ENCODE peak calls at places on chromosomes 5 and 9, in seven cellular contexts. V is IMR-90, P is trophoblast cell, K is neuronal stem cell, E is mesenchymal stem cell, M is mesendoderm, C is H1. G is an unnamed sample.

GRCh38 chr9:137300607-137301085 is 1.4 kb downstream of the NRARP start:
- DNase-seq in V (peak; percentile 20), P (no peak), K (peak; percentile 70), E (peak; percentile 90), M (peak; percentile 74), C (peak; percentile 58), G (peak; percentile 68)

GRCh38 chr5:42951169-42951846 is 88.8 kb downstream of the ANXA2R start:
- DNase-seq in V (peak; percentile 43), P (peak; percentile 5), K (no peak), E (no peak), M (no peak), C (no peak), G (no peak)

GRCh38 chr9:74645007-74645639 is 148.0 kb downstream of the RORB start:
- DNase-seq in V (no peak), P (peak; percentile 52), K (peak; percentile 18), E (peak; percentile 5), M (peak; percentile 36), C (no peak), G (no peak)

GRCh38 chr5:73454379-73455036 is 5.9 kb upstream of the FOXD1 start:
- DNase-seq in V (peak; percentile 62), P (peak; percentile 84), K (no peak), E (peak; percentile 67), M (peak; percentile 95), C (peak; percentile 86), G (peak; percentile 88)

GRCh38 chr5:165405340-165405739 is 1899.9 kb downstream of the MAT2B start:
- DNase-seq in V (no peak), P (no peak), K (no peak), E (no peak), M (no peak), C (no peak), G (no peak)

GRCh38 chr5:150113047-150113744 is 26.8 kb upstream of the CSF1R start:
- DNase-seq in V (no peak), P (peak; percentile 96), K (no peak), E (no peak), M (peak; percentile 75), C (peak; percentile 52), G (peak; percentile 66)

GRCh38 chr9:16180546-16180945 is 627.7 kb downstream of the CCDC171 start:
- DNase-seq in V (peak; percentile 51), P (peak; percentile 80), K (no peak), E (peak; percentile 53), M (peak; percentile 71), C (no peak), G (no peak)

GRCh38 chr9:123399803-123400378 is 43.9 kb downstream of the CRB2 start:
- DNase-seq in V (no peak), P (peak; percentile 37), K (no peak), E (no peak), M (peak; percentile 51), C (peak; percentile 93), G (peak; percentile 63)

GRCh38 chr5:59367791-59368394 is 525.6 kb downstream of the PDE4D start:
- DNase-seq in V (peak; percentile 66), P (peak; percentile 67), K (peak; percentile 52), E (peak; percentile 73), M (peak; percentile 78), C (no peak), G (peak; percentile 56)

GRCh38 chr5:68656936-68657857 is 436.6 kb upstream of the SLC30A5 start:
- DNase-seq in V (no peak), P (peak; percentile 66), K (no peak), E (no peak), M (peak; percentile 88), C (no peak), G (peak; percentile 51)

GRCh38 chr5:151811593-151812321 is 40.0 kb downstream of the G3BP1 start:
- DNase-seq in V (peak; percentile 53), P (no peak), K (no peak), E (peak; percentile 22), M (no peak), C (no peak), G (no peak)

GRCh38 chr5:150644058-150644457 is 3.6 kb downstream of the SYNPO start:
- DNase-seq in V (no peak), P (peak; percentile 59), K (no peak), E (no peak), M (peak; percentile 94), C (no peak), G (no peak)

GRCh38 chr5:42930934-42931333 is 109.2 kb downstream of the ANXA2R start:
- DNase-seq in V (peak; percentile 18), P (no peak), K (no peak), E (no peak), M (no peak), C (no peak), G (no peak)

GRCh38 chr5:136087961-136088871 is 44.4 kb upstream of the SMAD5 start:
- DNase-seq in V (peak; percentile 36), P (no peak), K (no peak), E (no peak), M (no peak), C (peak; percentile 32), G (no peak)

GRCh38 chr9:135479469-135480052 is at the start of gene PPP1R26:
- DNase-seq in V (no peak), P (no peak), K (peak; percentile 31), E (no peak), M (no peak), C (no peak), G (no peak)

GRCh38 chr5:34913072-34913471 is 2.2 kb downstream of the RAD1 start:
- DNase-seq in V (peak; percentile 82), P (peak; percentile 52), K (no peak), E (no peak), M (no peak), C (no peak), G (no peak)

GRCh38 chr9:116687074-116687761 is at the start of gene TRIM32:
- DNase-seq in V (peak; percentile 81), P (peak; percentile 91), K (peak; percentile 87), E (peak; percentile 89), M (peak; percentile 94), C (peak; percentile 99), G (peak; percentile 95)

GRCh38 chr5:2213121-2213730 is 330.5 kb upstream of the IRX4 start:
- DNase-seq in V (no peak), P (no peak), K (no peak), E (no peak), M (no peak), C (no peak), G (no peak)

GRCh38 chr5:2212481-2212880 is 329.8 kb upstream of the IRX4 start:
- DNase-seq in V (no peak), P (no peak), K (no peak), E (no peak), M (no peak), C (no peak), G (no peak)

GRCh38 chr5:2217219-2217618 is 334.5 kb upstream of the IRX4 start:
- DNase-seq in V (no peak), P (no peak), K (no peak), E (no peak), M (no peak), C (no peak), G (no peak)

GRCh38 chr5:2219149-2219776 is 336.5 kb upstream of the IRX4 start:
- DNase-seq in V (no peak), P (no peak), K (no peak), E (no peak), M (no peak), C (no peak), G (no peak)

GRCh38 chr5:2215059-2215458 is 332.3 kb upstream of the IRX4 start:
- DNase-seq in V (no peak), P (no peak), K (no peak), E (no peak), M (no peak), C (no peak), G (no peak)
- H3K79me1 ChIP-seq in V (no peaks in the 10 kb centered on the region), P (no peaks in the 10 kb centered on the region), K (no peaks in the 10 kb centered on the region), E (no peaks in the 10 kb centered on the region), M (no peaks in the 10 kb centered on the region), C (no peaks in the 10 kb centered on the region), G (no peaks in the 10 kb centered on the region)

GRCh38 chr5:78655731-78656130 is 7.2 kb upstream of the LHFPL2 start:
- DNase-seq in V (no peak), P (no peak), K (no peak), E (no peak), M (no peak), C (no peak), G (no peak)
- H3K79me1 ChIP-seq in V (no peaks in the 10 kb centered on the region), P (no peaks in the 10 kb centered on the region), K (no peaks in the 10 kb centered on the region), E (no peaks in the 10 kb centered on the region), M (no peaks in the 10 kb centered on the region), C (no peaks in the 10 kb centered on the region), G (no peaks in the 10 kb centered on the region)

DNA sequence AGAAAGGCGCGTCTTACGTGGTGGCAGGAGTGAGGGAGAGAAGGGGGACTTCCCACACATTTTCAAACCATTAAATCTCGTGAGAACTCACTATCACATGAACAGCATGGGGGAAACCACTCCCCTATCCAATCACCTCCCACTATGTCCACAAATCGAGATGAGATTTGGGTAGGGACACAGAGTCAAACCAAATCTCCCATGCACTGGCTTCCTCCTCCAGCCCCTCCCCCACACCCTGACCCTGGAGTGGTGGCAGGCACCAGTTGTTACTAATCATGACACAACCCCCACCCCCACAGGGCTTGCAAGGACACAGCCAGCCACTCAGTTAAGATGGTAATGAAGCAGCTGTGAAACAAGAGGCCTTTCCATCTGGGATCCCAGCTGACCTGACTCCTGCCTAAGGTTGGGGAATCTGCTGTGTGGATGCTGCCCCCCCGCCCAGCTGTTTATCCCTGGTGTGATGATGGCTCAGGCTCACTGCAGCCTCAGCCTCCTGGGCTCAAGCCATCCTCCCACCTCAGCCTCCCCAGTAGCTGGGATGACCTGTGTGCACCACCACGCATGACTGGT is 57.1 kb upstream of the FUBP3 start:
- DNase-seq in V (no peak), P (no peak), K (no peak), E (peak; percentile 19), M (peak; percentile 88), C (peak; percentile 74), G (peak; percentile 89)
- H3K79me1 ChIP-seq in V (no peaks in the 10 kb centered on the region), P (no peaks in the 10 kb centered on the region), K (no peaks in the 10 kb centered on the region), E (no peaks in the 10 kb centered on the region), M (no peaks in the 10 kb centered on the region), C (no peaks in the 10 kb centered on the region), G (no peaks in the 10 kb centered on the region)

GRCh38 chr9:125131778-125132177 is 11.6 kb downstream of the SCAI start:
- DNase-seq in V (no peak), P (no peak), K (no peak), E (no peak), M (no peak), C (no peak), G (no peak)

GRCh38 chr9:125137200-125137599 is 6.1 kb downstream of the SCAI start:
- DNase-seq in V (peak; percentile 96), P (no peak), K (no peak), E (peak; percentile 50), M (no peak), C (no peak), G (no peak)

DNA sequence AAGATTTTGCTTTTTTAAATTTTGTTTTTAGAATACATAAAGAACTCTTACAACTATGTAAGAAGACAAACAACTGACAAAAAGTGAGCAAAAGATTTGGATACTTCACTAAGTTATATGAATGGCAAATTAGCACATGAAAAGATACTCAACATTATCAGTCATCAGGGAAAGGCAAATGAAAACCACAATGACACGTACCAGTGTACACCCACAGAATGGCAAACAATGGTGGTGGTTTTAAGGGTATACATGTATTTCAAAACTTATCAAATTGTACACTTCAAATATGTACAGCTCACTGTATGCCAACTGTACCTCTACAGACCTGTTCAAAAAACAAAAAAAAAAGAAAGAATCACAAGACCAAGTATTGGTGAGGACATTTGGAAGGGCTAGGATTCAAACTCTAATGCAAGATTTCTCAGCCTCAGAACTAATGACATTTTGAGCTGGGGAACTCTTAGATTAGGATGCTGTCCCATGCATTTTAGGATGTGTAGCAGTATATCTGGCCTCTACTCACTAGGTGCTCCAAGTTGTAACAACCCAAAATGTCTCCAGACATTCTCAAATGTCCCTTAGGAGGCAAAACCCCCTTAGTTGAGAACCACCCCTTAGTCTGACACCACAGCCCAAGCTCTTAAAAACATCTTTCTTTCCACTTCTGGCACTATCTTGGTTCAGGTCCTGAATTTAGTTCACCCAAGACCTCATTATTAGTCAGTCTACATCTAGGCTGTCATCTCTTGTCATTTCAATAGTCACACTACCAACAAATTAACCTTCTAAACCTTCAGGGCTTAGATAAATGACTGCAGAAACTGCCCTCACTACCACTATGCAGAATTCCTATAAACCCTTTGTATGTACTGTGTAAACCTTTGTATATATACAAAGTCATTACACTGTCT is 9.7 kb downstream of the SCAI start:
- DNase-seq in V (peak; percentile 30), P (no peak), K (no peak), E (peak; percentile 29), M (no peak), C (no peak), G (no peak)
- H3K79me1 ChIP-seq in V (peaks cover 19% of the 10 kb centered on the region), P (no peaks in the 10 kb centered on the region), K (peaks cover 2% of the 10 kb centered on the region), E (peaks cover 17% of the 10 kb centered on the region), M (peaks cover 1% of the 10 kb centered on the region), C (peaks cover 2% of the 10 kb centered on the region), G (peaks cover 4% of the 10 kb centered on the region)